ENCODE peak calls at places on chromosomes 7 and 10, in eight cellular contexts. Z, D, F, W, X, Q, Y and A are unnamed samples.

GRCh38 chr7:48244902-48245301 is 73.6 kb downstream of the ABCA13 start:
- DNase-seq in X (no peak), Q (no peak), Z (no peak), W (no peak), F (no peak), Y (no peak), D (no peak), A (peak)

GRCh38 chr7:30473393-30473775 is 5.2 kb downstream of the NOD1 start:
- DNase-seq in D (no peak), Y (no peak), X (no peak), W (no peak), Z (no peak), Q (no peak), F (no peak), A (no peak)

GRCh38 chr7:151940048-151940845 is 16.0 kb upstream of the GALNTL5 start:
- DNase-seq in W (no peak), D (peak), Z (no peak), Y (no peak), X (no peak), Q (no peak), F (no peak), A (peak)

GRCh38 chr10:14855453-14855852 is 17.3 kb downstream of the HSPA14 start:
- DNase-seq in X (no peak), Q (no peak), W (no peak), Z (no peak), Y (no peak), D (no peak), F (no peak), A (no peak)

GRCh38 chr7:95871078-95871848 is 98.9 kb downstream of the DYNC1I1 start:
- DNase-seq in Q (no peak), Y (no peak), W (no peak), X (no peak), D (no peak), Z (peak), F (no peak), A (peak)

GRCh38 chr7:132461043-132461592 is 115.2 kb downstream of the PLXNA4 start:
- DNase-seq in Y (no peak), D (no peak), Z (no peak), W (no peak), Q (no peak), F (no peak), X (no peak), A (no peak)

GRCh38 chr10:99560277-99561126 is 27.8 kb downstream of the NKX2-3 start:
- DNase-seq in Y (peak), Q (no peak), W (peak), Z (peak), D (no peak), X (no peak), F (no peak), A (peak)

GRCh38 chr7:150937848-150938561 is 40.1 kb downstream of the KCNH2 start:
- DNase-seq in W (peak), D (peak), Q (no peak), Z (no peak), Y (no peak), F (no peak), X (no peak), A (no peak)

GRCh38 chr10:48813825-48814224 is 125.8 kb downstream of the LRRC18 start:
- DNase-seq in Q (no peak), Z (no peak), W (no peak), F (no peak), X (no peak), Y (no peak), D (no peak), A (no peak)

GRCh38 chr10:44043646-44044368 is 341.1 kb downstream of the CXCL12 start:
- DNase-seq in X (no peak), Q (no peak), Y (no peak), F (no peak), W (no peak), Z (no peak), D (peak), A (no peak)